ENCODE peak calls at places on chromosome 11, in six cellular contexts. J is Caco-2, L is vagina, W is RCC 7860, N is uterus, E is AG10803. B is an unnamed sample.

GRCh38 chr11:64894070-64894811 is 15.8 kb upstream of the EHD1 start:
- DNase-seq in J (peak), L (no peak), W (peak), N (peak), E (peak), B (peak)

GRCh38 chr11:95803973-95804372 is 13.7 kb downstream of the CEP57 start:
- DNase-seq in J (no peak), L (no peak), W (no peak), N (no peak), E (no peak), B (no peak)

GRCh38 chr11:1690167-1691026 is 6.6 kb upstream of the KRTAP5-6 start:
- DNase-seq in J (no peak), L (no peak), W (no peak), N (no peak), E (no peak), B (no peak)

GRCh38 chr11:86277741-86278140 is 24.3 kb upstream of the HIKESHI start:
- DNase-seq in J (no peak), L (no peak), W (no peak), N (no peak), E (peak), B (no peak)

GRCh38 chr11:94623120-94623735 is 56.1 kb downstream of the PIWIL4 start:
- DNase-seq in J (peak), L (no peak), W (peak), N (peak), E (peak), B (no peak)

GRCh38 chr11:115663790-115664189 is 159.6 kb upstream of the CADM1 start:
- DNase-seq in J (no peak), L (no peak), W (no peak), N (no peak), E (no peak), B (no peak)

GRCh38 chr11:75507571-75507970 is 18.2 kb downstream of the GDPD5 start:
- DNase-seq in J (no peak), L (no peak), W (no peak), N (no peak), E (no peak), B (no peak)

GRCh38 chr11:86938900-86939880 is 16.0 kb downstream of the FZD4 start:
- DNase-seq in J (no peak), L (no peak), W (peak), N (no peak), E (peak), B (no peak)

GRCh38 chr11:75078233-75078632 is 18.4 kb downstream of the OR2AT4 start:
- DNase-seq in J (no peak), L (no peak), W (peak), N (no peak), E (peak), B (no peak)

GRCh38 chr11:94196363-94196762 is 67.7 kb downstream of the PANX1 start:
- DNase-seq in J (no peak), L (no peak), W (no peak), N (no peak), E (peak), B (no peak)

GRCh38 chr11:127862406-127862805 is 725.0 kb downstream of the ETS1 start:
- DNase-seq in J (no peak), L (no peak), W (peak), N (no peak), E (peak), B (no peak)

GRCh38 chr11:33211153-33211552 is 46.0 kb upstream of the HIPK3 start:
- DNase-seq in J (no peak), L (no peak), W (no peak), N (no peak), E (no peak), B (no peak)

GRCh38 chr11:1387961-1388762 is 1.6 kb upstream of the BRSK2 start:
- DNase-seq in J (no peak), L (no peak), W (no peak), N (no peak), E (no peak), B (no peak)

GRCh38 chr11:131458421-131458820 is 88.0 kb downstream of the NTM start:
- DNase-seq in J (no peak), L (no peak), W (no peak), N (no peak), E (no peak), B (no peak)

GRCh38 chr11:68704887-68705286 is 20.5 kb downstream of the GAL start:
- DNase-seq in J (no peak), L (no peak), W (no peak), N (no peak), E (no peak), B (no peak)

GRCh38 chr11:27228232-27228631 is 134.8 kb downstream of the CCDC34 start:
- DNase-seq in J (no peak), L (no peak), W (no peak), N (no peak), E (no peak), B (no peak)

GRCh38 chr11:126194121-126194543 is 17.3 kb downstream of the RPUSD4 start:
- DNase-seq in J (no peak), L (no peak), W (peak), N (peak), E (peak), B (no peak)

GRCh38 chr11:3947084-3947483 is 91.6 kb downstream of the STIM1 start:
- DNase-seq in J (no peak), L (peak), W (no peak), N (peak), E (peak), B (no peak)

GRCh38 chr11:7332451-7332850 is 80.7 kb downstream of the SYT9 start:
- DNase-seq in J (no peak), L (no peak), W (no peak), N (no peak), E (no peak), B (no peak)

GRCh38 chr11:73598719-73599379 is 937 bp upstream of the FAM168A start:
- DNase-seq in J (no peak), L (no peak), W (no peak), N (no peak), E (no peak), B (no peak)

GRCh38 chr11:20351870-20352269 is 11.6 kb upstream of the HTATIP2 start:
- DNase-seq in J (no peak), L (no peak), W (no peak), N (no peak), E (no peak), B (no peak)

GRCh38 chr11:122076721-122077120 is 39.3 kb downstream of the BLID start:
- DNase-seq in J (no peak), L (no peak), W (no peak), N (no peak), E (no peak), B (no peak)

GRCh38 chr11:113730887-113731726 is 25.0 kb upstream of the TMPRSS5 start:
- DNase-seq in J (peak), L (no peak), W (peak), N (peak), E (peak), B (no peak)

GRCh38 chr11:102592634-102593581 is 32.2 kb downstream of the MMP20 start:
- DNase-seq in J (no peak), L (no peak), W (peak), N (no peak), E (peak), B (no peak)

GRCh38 chr11:57312511-57313021 is 12.2 kb downstream of the TNKS1BP1 start:
- DNase-seq in J (no peak), L (no peak), W (no peak), N (no peak), E (no peak), B (no peak)

GRCh38 chr11:15146271-15147003 is 31.7 kb downstream of the INSC start:
- DNase-seq in J (no peak), L (peak), W (no peak), N (no peak), E (peak), B (no peak)

GRCh38 chr11:28938091-28938490 is 829.9 kb downstream of the METTL15 start:
- DNase-seq in J (no peak), L (no peak), W (no peak), N (no peak), E (no peak), B (no peak)

GRCh38 chr11:112784323-112785073 is 176.7 kb upstream of the NCAM1 start:
- DNase-seq in J (no peak), L (no peak), W (no peak), N (peak), E (peak), B (peak)

GRCh38 chr11:72236083-72236697 is 7.8 kb downstream of the PHOX2A start:
- DNase-seq in J (peak), L (no peak), W (no peak), N (no peak), E (no peak), B (no peak)

GRCh38 chr11:73965076-73965763 is 14.4 kb downstream of the DNAJB13 start:
- DNase-seq in J (peak), L (no peak), W (no peak), N (no peak), E (peak), B (no peak)